ENCODE peak calls at places on chromosomes 6 and 20, in four cellular contexts. N, D, M and L are unnamed samples.

GRCh38 chr6:164104432-164104831 is 689.9 kb downstream of the QKI start:
- DNase-seq in N (no peak), D (no peak), M (no peak), L (no peak)

GRCh38 chr6:56808871-56809359 is 146.0 kb upstream of the BEND6 start:
- DNase-seq in N (no peak), D (no peak), M (no peak), L (no peak)

GRCh38 chr6:136927313-136927712 is 5.2 kb downstream of the SLC35D3 start:
- DNase-seq in N (no peak), D (no peak), M (no peak), L (no peak)

GRCh38 chr6:39707962-39708683 is 17.1 kb downstream of the KIF6 start:
- DNase-seq in N (no peak), D (no peak), M (no peak), L (no peak)

GRCh38 chr20:62931464-62931863 is 5.2 kb upstream of the DIDO1 start:
- DNase-seq in N (no peak), D (no peak), M (no peak), L (no peak)

GRCh38 chr20:51800132-51800721 is 2.1 kb downstream of the SALL4 start:
- DNase-seq in N (peak), D (no peak), M (peak), L (no peak)

GRCh38 chr6:80541886-80542285 is 435.4 kb downstream of the BCKDHB start:
- DNase-seq in N (no peak), D (no peak), M (no peak), L (no peak)

GRCh38 chr6:24740861-24741260 is 21.9 kb upstream of the C6orf62 start:
- DNase-seq in N (no peak), D (peak), M (no peak), L (no peak)

GRCh38 chr6:116327803-116328527 is 42.8 kb upstream of the DSE start:
- DNase-seq in N (no peak), D (no peak), M (no peak), L (no peak)

GRCh38 chr6:73694711-73695411 is 1.1 kb upstream of the CD109 start:
- DNase-seq in N (no peak), D (peak), M (no peak), L (no peak)

GRCh38 chr20:62953167-62953838 is 794 bp downstream of the SLC17A9 start:
- DNase-seq in N (no peak), D (no peak), M (no peak), L (no peak)

GRCh38 chr6:163837681-163838431 is 423.3 kb downstream of the QKI start:
- DNase-seq in N (no peak), D (no peak), M (peak), L (no peak)

GRCh38 chr6:151063339-151063738 is 176.4 kb upstream of the AKAP12 start:
- DNase-seq in N (no peak), D (no peak), M (no peak), L (no peak)

GRCh38 chr6:166633732-166634535 is 6.9 kb upstream of the RPS6KA2 start:
- DNase-seq in N (no peak), D (no peak), M (peak), L (no peak)

GRCh38 chr20:31536575-31536974 is 22.3 kb downstream of the HM13 start:
- DNase-seq in N (no peak), D (no peak), M (no peak), L (no peak)

GRCh38 chr6:56742122-56742791 is 99.6 kb upstream of the DST start:
- DNase-seq in N (no peak), D (no peak), M (no peak), L (no peak)

GRCh38 chr20:43993552-43993951 is 78.9 kb downstream of the TOX2 start:
- DNase-seq in N (no peak), D (no peak), M (no peak), L (no peak)

GRCh38 chr6:165799736-165800135 is 136.7 kb upstream of the PDE10A start:
- DNase-seq in N (no peak), D (no peak), M (peak), L (no peak)

GRCh38 chr20:21166801-21167200 is 40.9 kb downstream of the KIZ start:
- DNase-seq in N (no peak), D (no peak), M (no peak), L (no peak)

GRCh38 chr6:165049362-165049761 is 260.0 kb downstream of the C6orf118 start:
- DNase-seq in N (peak), D (no peak), M (peak), L (no peak)

GRCh38 chr6:102986086-102986485 is 1592.6 kb downstream of the GRIK2 start:
- DNase-seq in N (no peak), D (no peak), M (no peak), L (no peak)

GRCh38 chr6:112428477-112428876 is 81.3 kb downstream of the RFPL4B start:
- DNase-seq in N (no peak), D (no peak), M (no peak), L (no peak)

GRCh38 chr6:170092826-170093225 is 198.1 kb downstream of the DLL1 start:
- DNase-seq in N (no peak), D (no peak), M (no peak), L (no peak)

GRCh38 chr6:47157653-47158219 is 115.6 kb upstream of the ADGRF1 start:
- DNase-seq in N (no peak), D (no peak), M (no peak), L (no peak)

GRCh38 chr6:156828280-156828703 is 51.1 kb downstream of the ARID1B start:
- DNase-seq in N (no peak), D (peak), M (no peak), L (peak)

GRCh38 chr6:39166189-39166917 is 51.4 kb upstream of the SAYSD1 start:
- DNase-seq in N (peak), D (no peak), M (peak), L (no peak)

GRCh38 chr6:15996030-15996429 is 132.9 kb upstream of the MYLIP start:
- DNase-seq in N (no peak), D (no peak), M (no peak), L (no peak)

GRCh38 chr20:56964886-56965285 is 301.6 kb downstream of the BMP7 start:
- DNase-seq in N (no peak), D (no peak), M (no peak), L (no peak)

DNA sequence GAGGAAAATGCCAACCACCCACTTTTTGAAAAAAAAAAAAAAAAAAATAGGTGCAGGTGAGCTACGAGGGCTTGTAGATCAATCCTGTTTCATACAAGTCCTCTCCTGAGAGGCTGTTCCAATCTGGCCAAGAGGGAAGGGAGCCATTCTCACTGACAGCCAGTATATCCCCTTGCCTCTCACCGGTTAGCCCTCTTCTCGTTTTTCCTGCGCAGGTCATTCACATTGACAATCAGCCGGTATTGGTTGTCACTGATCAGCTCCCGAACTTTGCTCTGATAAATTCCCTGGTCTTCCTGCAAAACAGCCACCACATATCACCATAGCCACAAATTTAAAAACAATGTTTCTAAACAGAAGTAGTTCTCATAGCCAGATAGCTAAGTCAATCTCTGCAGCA is 1.4 kb downstream of the MCM3 start:
- DNase-seq in N (no peak), D (no peak), M (no peak), L (no peak)
- H3K4me3 ChIP-seq in N (no peak), D (peak), M (no peak), L (peak)

DNA sequence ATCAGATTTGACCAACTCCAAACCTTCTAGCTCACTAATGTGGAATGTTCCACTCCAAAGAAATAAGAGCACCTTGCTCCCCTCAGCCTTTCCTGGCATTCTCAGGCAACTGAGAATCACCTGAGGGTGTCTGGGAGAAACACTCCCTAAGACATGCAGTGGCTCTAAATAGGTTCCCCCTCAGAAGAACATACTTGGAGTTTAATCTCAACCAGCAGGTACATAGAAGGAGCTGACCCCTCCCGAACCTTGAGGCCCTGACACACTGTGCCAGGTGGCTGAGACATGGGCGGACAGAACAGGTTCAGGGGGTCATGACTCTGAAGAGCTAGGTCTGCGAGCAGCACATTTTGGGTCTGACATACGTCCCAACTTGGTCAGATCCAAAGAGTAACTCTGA is 107.6 kb upstream of the MAP3K4 start:
- DNase-seq in N (no peak), D (no peak), M (no peak), L (no peak)
- H3K4me3 ChIP-seq in N (no peak), D (no peak), M (no peak), L (no peak)

GRCh38 chr6:110528051-110528929 is 51.9 kb upstream of the SLC22A16 start:
- DNase-seq in N (peak), D (peak), M (peak), L (peak)
- H3K4me3 ChIP-seq in N (no peak), D (no peak), M (no peak), L (no peak)

DNA sequence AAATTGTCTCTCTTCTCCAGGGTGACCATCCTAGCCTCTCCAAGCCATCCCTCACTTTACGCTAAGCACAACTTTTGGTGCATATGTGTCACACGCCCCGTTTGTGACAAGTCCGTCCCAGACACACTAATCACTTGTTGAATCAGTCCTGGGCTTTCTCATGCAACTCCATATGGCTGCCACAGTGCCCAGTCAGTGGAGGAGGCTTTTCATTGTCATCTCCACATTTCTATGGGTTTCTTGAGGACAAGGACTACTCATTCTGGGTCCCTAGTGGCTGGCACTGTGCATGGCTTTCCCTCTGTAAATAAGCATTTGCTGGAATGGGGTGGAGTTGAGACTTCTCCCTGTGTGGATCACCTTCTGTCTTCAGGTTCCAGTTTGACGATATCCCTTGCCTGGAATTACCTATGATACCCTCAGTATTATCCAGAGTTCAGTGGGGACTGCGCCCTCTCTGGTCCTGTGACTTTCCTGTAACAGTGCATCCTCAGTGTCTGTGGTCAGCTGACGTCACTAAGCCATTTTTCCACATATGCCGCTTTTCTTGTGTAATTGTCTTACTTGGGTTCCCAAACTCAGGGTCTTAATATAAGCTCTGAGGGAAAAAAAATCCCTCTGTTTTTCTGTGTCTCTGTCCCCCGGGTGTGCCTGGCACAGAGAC is 59.8 kb upstream of the MYL9 start:
- DNase-seq in N (no peak), D (no peak), M (no peak), L (no peak)
- H3K4me3 ChIP-seq in N (no peak), D (no peak), M (no peak), L (no peak)

DNA sequence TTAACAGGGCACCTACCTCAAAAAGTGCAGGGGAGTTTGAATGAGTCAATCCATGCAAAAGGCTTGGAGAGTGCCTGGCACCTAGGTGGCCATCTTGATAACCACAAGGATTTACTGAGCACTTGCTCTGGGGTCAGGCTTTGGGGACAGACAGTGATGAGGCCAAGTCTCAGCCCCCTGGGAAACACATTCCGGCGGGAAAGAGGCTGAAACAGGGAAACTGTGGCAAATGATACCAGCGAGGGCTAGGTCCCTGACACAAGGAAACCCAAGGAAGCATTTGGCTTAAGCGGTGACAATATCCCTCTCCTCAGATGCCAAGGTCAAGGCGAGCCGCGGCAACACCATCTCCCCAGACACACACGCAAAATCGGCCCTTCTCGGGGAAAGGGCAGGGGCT is 527 bp upstream of the DOK5 start:
- DNase-seq in N (no peak), D (no peak), M (no peak), L (no peak)
- H3K4me3 ChIP-seq in N (no peak), D (peak), M (peak), L (peak)

GRCh38 chr6:28693033-28693750 is 167.5 kb downstream of the GPX5 start:
- DNase-seq in N (no peak), D (no peak), M (no peak), L (no peak)

GRCh38 chr6:28693751-28694443 is 168.2 kb downstream of the GPX5 start:
- DNase-seq in N (no peak), D (no peak), M (no peak), L (no peak)

DNA sequence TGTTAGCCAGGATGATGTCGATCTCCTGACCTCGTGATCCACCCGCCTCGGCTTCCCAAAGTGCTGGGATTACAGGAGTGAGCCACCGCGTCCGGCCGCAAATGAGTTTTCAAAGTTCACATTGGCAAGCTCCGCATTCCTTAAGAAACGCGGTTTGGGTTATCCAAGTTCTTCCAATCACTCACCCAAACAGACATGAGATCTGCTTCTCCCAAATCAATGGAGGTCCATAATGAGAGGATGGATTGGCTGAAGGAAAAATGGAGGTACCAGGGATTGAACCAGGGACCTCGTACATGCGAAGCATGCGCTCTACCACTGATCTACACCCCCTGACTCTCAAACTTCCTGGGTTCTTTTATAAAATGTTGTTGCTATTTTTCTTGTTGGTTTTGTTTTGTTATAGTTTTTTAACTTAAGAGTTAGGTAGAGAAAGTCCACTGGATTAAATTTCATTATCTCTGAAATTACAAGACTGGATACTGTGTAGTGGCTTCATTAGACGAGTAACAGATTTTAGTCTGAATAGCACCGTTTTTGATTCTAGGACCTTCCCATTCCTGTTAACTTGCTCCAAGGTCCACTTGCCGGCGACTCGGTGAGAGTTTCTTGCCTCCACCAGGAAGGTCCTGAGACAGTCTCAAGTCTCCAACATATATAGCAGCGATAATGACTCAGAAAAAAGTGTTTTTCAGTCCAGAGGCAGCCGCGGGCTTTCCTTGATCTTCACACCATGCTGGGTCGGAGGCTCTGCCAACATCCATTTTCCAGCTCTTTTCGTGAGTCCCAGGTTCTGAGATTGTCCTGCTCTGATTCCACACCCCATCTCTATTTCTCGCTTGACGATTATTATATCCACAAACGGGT is 170.2 kb downstream of the GPX5 start:
- DNase-seq in N (no peak), D (no peak), M (no peak), L (no peak)
- H3K4me3 ChIP-seq in N (no peak), D (no peak), M (no peak), L (peak)

DNA sequence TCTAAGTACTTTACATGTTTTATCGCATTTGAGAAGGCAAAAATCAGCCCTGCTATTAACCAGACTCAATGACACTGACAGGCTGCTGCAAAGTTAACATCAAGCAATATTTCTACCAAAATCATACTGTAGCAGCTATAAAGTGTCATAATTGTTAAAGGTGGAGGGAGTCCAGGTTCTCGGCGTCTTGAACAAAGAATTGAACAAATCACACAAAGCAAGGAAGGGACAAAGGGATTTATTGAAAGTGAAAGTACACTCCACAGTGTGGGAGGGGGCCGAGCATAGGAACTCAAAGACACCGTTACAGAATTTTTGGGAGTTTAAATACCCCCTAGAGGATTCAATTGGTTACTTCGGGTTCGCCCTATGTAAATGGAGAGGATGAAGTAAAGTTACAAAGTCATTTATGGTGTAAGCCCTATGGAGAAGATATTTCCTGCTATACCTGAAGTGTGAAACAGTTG is 12.9 kb upstream of the ZNF391 start:
- DNase-seq in N (no peak), D (no peak), M (no peak), L (no peak)
- H3K4me3 ChIP-seq in N (no peak), D (no peak), M (peak), L (no peak)

GRCh38 chr6:30555428-30556005 is 772 bp downstream of the GNL1 start:
- DNase-seq in N (peak), D (no peak), M (peak), L (no peak)

GRCh38 chr6:30554962-30555361 is 1.3 kb downstream of the GNL1 start:
- DNase-seq in N (no peak), D (no peak), M (no peak), L (no peak)

GRCh38 chr6:30556714-30556963 is 350 bp upstream of the GNL1 start:
- DNase-seq in N (peak), D (no peak), M (peak), L (no peak)

GRCh38 chr6:30556006-30556713 is at the start of gene GNL1:
- DNase-seq in N (peak), D (no peak), M (peak), L (peak)

GRCh38 chr6:30554404-30554803 is 1.9 kb downstream of the GNL1 start:
- DNase-seq in N (no peak), D (no peak), M (no peak), L (no peak)
- H3K4me3 ChIP-seq in N (no peak), D (no peak), M (no peak), L (peak)